ENCODE peak calls at places on chromosomes 16 and 17, in nine cellular contexts. Z is GM13976, M is GM12865, B is mammary epithelial cell, V is GM23338, Q is A549, X is psoas muscle, H is A673, Y is AG04450. R is an unnamed sample.

GRCh38 chr17:19371259-19372003 is 6.9 kb upstream of the MAPK7 start:
- DNase-seq in H (no peak), V (no peak), Z (no peak), B (no peak), Q (no peak), X (no peak), Y (no peak), M (peak; percentile 24), R (peak; percentile 65)

GRCh38 chr17:34979650-34980352 is 511 bp upstream of the LIG3 start:
- DNase-seq in H (no peak), M (no peak), B (no peak), Y (no peak), X (no peak), V (peak; percentile 33), Q (no peak), Z (no peak), R (no peak)

GRCh38 chr17:73013299-73013698 is 79.2 kb downstream of the SLC39A11 start:
- DNase-seq in Z (no peak), V (no peak), B (no peak), Y (no peak), M (peak; percentile 14), Q (no peak), H (no peak), X (no peak), R (no peak)

GRCh38 chr16:20906225-20906870 is 5.8 kb downstream of the LYRM1 start:
- DNase-seq in M (no peak), X (no peak), H (peak; percentile 15), B (peak; percentile 67), Y (peak; percentile 68), Z (no peak), V (no peak), Q (no peak), R (no peak)

GRCh38 chr17:10513284-10514067 is 4.9 kb downstream of the MYH1 start:
- DNase-seq in M (no peak), B (no peak), H (no peak), Y (no peak), Z (no peak), V (peak; percentile 1), X (no peak), Q (no peak), R (no peak)

GRCh38 chr17:67059372-67059771 is 15.0 kb downstream of the CACNG1 start:
- DNase-seq in V (no peak), Q (no peak), M (no peak), X (no peak), B (no peak), H (no peak), Y (no peak), Z (no peak), R (no peak)

GRCh38 chr17:77209330-77209748 is 68.6 kb downstream of the SEC14L1 start:
- DNase-seq in Q (no peak), M (no peak), X (no peak), H (no peak), B (no peak), Y (no peak), Z (no peak), V (no peak), R (no peak)

GRCh38 chr16:55527885-55528284 is 19.0 kb downstream of the LPCAT2 start:
- DNase-seq in H (no peak), M (no peak), Y (no peak), V (no peak), B (no peak), Z (no peak), Q (no peak), X (no peak), R (no peak)

GRCh38 chr16:12293913-12294312 is 317.4 kb downstream of the SNX29 start:
- DNase-seq in V (no peak), M (no peak), Q (no peak), B (no peak), Y (no peak), X (no peak), H (no peak), Z (no peak), R (no peak)

GRCh38 chr16:89727406-89728120 is 6.2 kb downstream of the ZNF276 start:
- DNase-seq in Q (no peak), H (no peak), Y (no peak), Z (no peak), V (no peak), B (no peak), X (no peak), M (no peak), R (no peak)

GRCh38 chr17:10278218-10278617 is 79.8 kb upstream of the GAS7 start:
- DNase-seq in H (peak; percentile 45), Z (no peak), Y (no peak), B (no peak), V (peak; percentile 37), M (no peak), Q (peak; percentile 25), X (no peak), R (no peak)

GRCh38 chr17:36463916-36464764 is 22.3 kb upstream of the ZNHIT3 start:
- DNase-seq in X (peak; percentile 72), V (peak; percentile 97), M (peak; percentile 21), H (peak; percentile 66), Q (peak; percentile 74), Y (no peak), B (peak; percentile 89), Z (peak; percentile 81), R (no peak)

GRCh38 chr16:67260426-67261063 is 11.8 kb downstream of the SLC9A5 start:
- DNase-seq in H (no peak), Z (peak; percentile 79), V (peak; percentile 65), Y (no peak), M (peak; percentile 70), B (peak; percentile 50), X (peak; percentile 75), Q (no peak), R (no peak)
- TF ChIP-seq CTCF in H (peak; percentile 32), Z (peak; percentile 56), V (peak; percentile 54), Y (peak; percentile 82), M (peak; percentile 62), B (peak; percentile 82), X (peak; percentile 68), Q (peak; percentile 58), R (peak; percentile 34)

GRCh38 chr16:86365513-86366040 is 144.8 kb upstream of the FOXF1 start:
- DNase-seq in Y (no peak), Z (no peak), B (no peak), Q (no peak), X (no peak), H (no peak), M (no peak), V (no peak), R (no peak)

GRCh38 chr16:86368261-86368660 is 142.1 kb upstream of the FOXF1 start:
- DNase-seq in Y (no peak), X (no peak), Q (no peak), H (no peak), M (no peak), B (no peak), Z (no peak), V (no peak), R (no peak)

GRCh38 chr16:86370036-86370435 is 140.3 kb upstream of the FOXF1 start:
- DNase-seq in V (no peak), B (no peak), Z (no peak), M (no peak), Y (no peak), X (no peak), Q (no peak), H (no peak), R (no peak)

GRCh38 chr16:86364653-86365380 is 145.5 kb upstream of the FOXF1 start:
- DNase-seq in X (no peak), Z (no peak), M (no peak), H (no peak), Q (no peak), Y (no peak), B (no peak), V (no peak), R (no peak)

DNA sequence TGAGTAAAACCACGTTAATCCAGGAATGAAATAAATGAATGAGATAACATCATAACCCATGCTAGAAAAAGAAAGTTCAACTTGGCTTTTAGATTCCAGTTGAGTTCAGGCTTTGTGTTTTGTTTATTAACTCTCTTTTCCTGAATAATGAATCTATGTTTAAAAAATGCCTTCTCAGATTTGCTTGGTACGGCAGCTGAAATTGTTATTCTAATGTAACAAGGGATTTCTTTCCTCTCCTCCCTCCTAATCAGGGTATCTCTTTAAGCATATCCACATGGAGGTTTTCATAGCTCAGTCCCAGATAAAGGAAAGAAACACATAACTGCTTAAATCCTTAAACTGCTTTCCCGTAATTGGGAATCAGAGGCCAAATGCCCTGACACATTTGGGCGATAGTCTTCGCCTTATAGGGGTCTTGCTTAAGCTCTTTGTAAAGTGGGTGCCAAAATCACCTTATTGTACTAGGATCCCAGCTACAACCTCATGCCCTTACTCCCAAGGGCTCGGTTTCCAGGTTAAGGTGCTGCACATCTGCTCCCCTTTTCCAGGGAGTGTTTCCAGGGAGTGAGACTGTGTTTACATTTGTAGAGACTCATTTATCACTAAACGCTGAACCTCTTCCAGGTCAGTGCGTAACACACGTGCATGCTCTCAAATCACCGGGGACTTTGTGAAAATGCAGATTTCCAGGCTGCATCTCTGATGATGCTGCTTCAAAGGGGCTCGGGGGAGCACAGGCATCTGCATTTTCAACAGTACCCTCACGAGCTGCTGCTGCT is 142.8 kb upstream of the FOXF1 start:
- DNase-seq in Z (no peak), Q (no peak), X (no peak), H (no peak), Y (no peak), M (no peak), V (no peak), B (no peak), R (no peak)
- TF ChIP-seq CTCF in Z (no peak), Q (no peak), X (no peak), H (no peak), Y (no peak), M (no peak), V (no peak), B (no peak), R (no peak)

DNA sequence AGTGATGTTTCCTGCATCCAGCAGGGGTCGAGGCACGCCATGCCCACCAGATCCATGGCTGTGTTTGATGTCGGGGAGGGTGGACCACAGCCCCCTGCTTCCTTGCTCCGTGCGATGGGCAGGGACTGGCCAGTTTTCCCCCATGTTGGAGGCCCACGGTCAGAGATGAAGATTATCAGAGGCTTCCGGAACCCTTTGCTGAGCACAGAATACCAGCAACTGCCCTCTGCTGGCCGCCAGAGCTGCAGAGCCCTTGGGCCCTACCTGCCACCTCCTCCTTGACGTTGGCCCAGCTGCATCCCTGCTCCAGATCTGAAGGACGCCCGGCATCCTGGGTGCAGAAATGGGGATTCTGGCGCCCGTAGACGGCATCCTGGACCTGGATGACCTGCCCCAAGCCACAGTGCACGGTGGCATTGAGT is 23.7 kb upstream of the BCO1 start:
- DNase-seq in Y (no peak), Z (peak; percentile 46), X (no peak), B (no peak), V (peak; percentile 77), H (no peak), Q (peak; percentile 69), M (peak; percentile 14), R (no peak)
- TF ChIP-seq CTCF in Y (peak; percentile 60), Z (no peak), X (no peak), B (peak; percentile 40), V (peak; percentile 66), H (no peak), Q (peak; percentile 66), M (no peak), R (no peak)

DNA sequence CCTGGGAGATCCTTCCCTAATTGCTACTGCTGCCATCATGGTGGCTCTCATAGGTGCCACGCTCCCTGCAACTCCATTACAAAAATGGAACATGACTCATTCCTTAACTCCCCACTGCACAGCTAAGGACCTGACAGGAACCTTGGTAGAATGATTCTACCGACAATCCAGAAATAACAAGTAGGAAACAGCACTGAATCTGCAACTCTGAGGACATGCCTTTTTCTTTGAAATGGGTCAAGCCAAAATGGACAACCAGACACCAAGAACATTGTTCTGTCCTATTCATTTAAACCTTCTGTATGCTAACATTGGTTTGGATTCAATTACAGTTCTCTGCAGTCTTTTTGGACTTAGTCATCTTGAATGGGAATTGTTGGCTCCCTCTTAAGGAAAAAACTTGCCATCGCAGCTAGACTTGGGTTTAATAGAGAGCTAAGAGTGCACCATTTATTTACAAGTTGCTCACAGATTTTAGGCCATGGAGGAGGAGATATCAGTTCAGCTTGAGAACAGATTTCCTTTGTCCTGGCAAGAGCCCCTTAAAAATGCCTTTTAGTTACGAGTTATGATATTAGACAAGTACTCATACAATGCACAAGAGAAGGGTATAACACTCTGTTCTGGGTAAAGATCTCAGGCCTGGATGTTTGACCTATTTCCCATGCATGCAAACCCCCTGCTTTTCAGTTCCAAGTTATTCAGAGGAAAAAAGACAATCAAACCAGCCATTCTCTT is 20.9 kb upstream of the NSRP1 start:
- DNase-seq in Q (peak; percentile 78), V (peak; percentile 76), H (peak; percentile 85), M (peak; percentile 62), B (peak; percentile 64), X (no peak), Y (peak; percentile 61), Z (no peak), R (no peak)
- TF ChIP-seq CTCF in Q (peak; percentile 46), V (peak; percentile 63), H (peak; percentile 72), M (peak; percentile 40), B (peak; percentile 73), X (peak; percentile 35), Y (peak; percentile 76), Z (no peak), R (peak; percentile 48)

R was measured in CD14-positive monocyte.